ENCODE peak calls at places on chromosome 22, in six cellular contexts. One of them, this sample, is unnamed.

GRCh38 chr22:48798281-48799226 is 1029.1 kb downstream of the BRD1 start:
- DNase-seq in HFF-Myc: no peak
- DNase-seq in GM12865: no peak
- DNase-seq in kidney: no peak
- DNase-seq in CD8-positive, alpha-beta T cell: no peak
- DNase-seq in GM23338: no peak
- DNase-seq in this sample: no peak

GRCh38 chr22:19040581-19041402 is 81.4 kb downstream of the DGCR2 start:
- DNase-seq in HFF-Myc: no peak
- DNase-seq in GM12865: no peak
- DNase-seq in kidney: peak
- DNase-seq in CD8-positive, alpha-beta T cell: no peak
- DNase-seq in GM23338: no peak
- DNase-seq in this sample: no peak

GRCh38 chr22:48720662-48721393 is 1106.8 kb downstream of the BRD1 start:
- DNase-seq in HFF-Myc: no peak
- DNase-seq in GM12865: no peak
- DNase-seq in kidney: peak
- DNase-seq in CD8-positive, alpha-beta T cell: no peak
- DNase-seq in GM23338: no peak
- DNase-seq in this sample: no peak

GRCh38 chr22:41395531-41396240 is 13.9 kb downstream of the TEF start:
- DNase-seq in HFF-Myc: no peak
- DNase-seq in GM12865: no peak
- DNase-seq in kidney: no peak
- DNase-seq in CD8-positive, alpha-beta T cell: no peak
- DNase-seq in GM23338: no peak
- DNase-seq in this sample: no peak

GRCh38 chr22:40101417-40102101 is 76.2 kb upstream of the TNRC6B start:
- DNase-seq in HFF-Myc: no peak
- DNase-seq in GM12865: peak
- DNase-seq in kidney: no peak
- DNase-seq in CD8-positive, alpha-beta T cell: no peak
- DNase-seq in GM23338: no peak
- DNase-seq in this sample: no peak

GRCh38 chr22:41350087-41350486 is 31.7 kb upstream of the TEF start:
- DNase-seq in HFF-Myc: no peak
- DNase-seq in GM12865: no peak
- DNase-seq in kidney: no peak
- DNase-seq in CD8-positive, alpha-beta T cell: no peak
- DNase-seq in GM23338: no peak
- DNase-seq in this sample: no peak

GRCh38 chr22:23893446-23893956 is 682 bp upstream of the MIF start:
- DNase-seq in HFF-Myc: no peak
- DNase-seq in GM12865: no peak
- DNase-seq in kidney: no peak
- DNase-seq in CD8-positive, alpha-beta T cell: no peak
- DNase-seq in GM23338: no peak
- DNase-seq in this sample: no peak

GRCh38 chr22:44392446-44392921 is 79.7 kb upstream of the SHISAL1 start:
- DNase-seq in HFF-Myc: no peak
- DNase-seq in GM12865: no peak
- DNase-seq in kidney: peak
- DNase-seq in CD8-positive, alpha-beta T cell: no peak
- DNase-seq in GM23338: no peak
- DNase-seq in this sample: no peak

GRCh38 chr22:25419247-25420113 is 145.0 kb upstream of the GRK3 start:
- DNase-seq in HFF-Myc: no peak
- DNase-seq in GM12865: peak
- DNase-seq in kidney: peak
- DNase-seq in CD8-positive, alpha-beta T cell: no peak
- DNase-seq in GM23338: no peak
- DNase-seq in this sample: no peak

GRCh38 chr22:28410050-28410816 is 269.4 kb downstream of the TTC28 start:
- DNase-seq in HFF-Myc: no peak
- DNase-seq in GM12865: no peak
- DNase-seq in kidney: no peak
- DNase-seq in CD8-positive, alpha-beta T cell: no peak
- DNase-seq in GM23338: peak
- DNase-seq in this sample: no peak

GRCh38 chr22:40368016-40368415 is 2.4 kb upstream of the SGSM3 start:
- DNase-seq in HFF-Myc: no peak
- DNase-seq in GM12865: no peak
- DNase-seq in kidney: no peak
- DNase-seq in CD8-positive, alpha-beta T cell: no peak
- DNase-seq in GM23338: no peak
- DNase-seq in this sample: peak

GRCh38 chr22:25472382-25472781 is 92.1 kb upstream of the GRK3 start:
- DNase-seq in HFF-Myc: no peak
- DNase-seq in GM12865: no peak
- DNase-seq in kidney: no peak
- DNase-seq in CD8-positive, alpha-beta T cell: no peak
- DNase-seq in GM23338: no peak
- DNase-seq in this sample: no peak

GRCh38 chr22:27886843-27887151 is 32.3 kb downstream of the PITPNB start:
- DNase-seq in HFF-Myc: no peak
- DNase-seq in GM12865: no peak
- DNase-seq in kidney: no peak
- DNase-seq in CD8-positive, alpha-beta T cell: no peak
- DNase-seq in GM23338: no peak
- DNase-seq in this sample: no peak

GRCh38 chr22:22248878-22249277 is 4.3 kb downstream of the VPREB1 start:
- DNase-seq in HFF-Myc: no peak
- DNase-seq in GM12865: peak
- DNase-seq in kidney: no peak
- DNase-seq in CD8-positive, alpha-beta T cell: peak
- DNase-seq in GM23338: no peak
- DNase-seq in this sample: peak

GRCh38 chr22:40210814-40211213 is 33.1 kb downstream of the TNRC6B start:
- DNase-seq in HFF-Myc: no peak
- DNase-seq in GM12865: peak
- DNase-seq in kidney: no peak
- DNase-seq in CD8-positive, alpha-beta T cell: no peak
- DNase-seq in GM23338: no peak
- DNase-seq in this sample: no peak

GRCh38 chr22:23638611-23639010 is 6.5 kb upstream of the DRICH1 start:
- DNase-seq in HFF-Myc: no peak
- DNase-seq in GM12865: no peak
- DNase-seq in kidney: no peak
- DNase-seq in CD8-positive, alpha-beta T cell: no peak
- DNase-seq in GM23338: no peak
- DNase-seq in this sample: no peak

GRCh38 chr22:23832226-23833016 is 6.4 kb downstream of the DERL3 start:
- DNase-seq in HFF-Myc: no peak
- DNase-seq in GM12865: no peak
- DNase-seq in kidney: peak
- DNase-seq in CD8-positive, alpha-beta T cell: no peak
- DNase-seq in GM23338: no peak
- DNase-seq in this sample: no peak

GRCh38 chr22:32579533-32580220 is 105.1 kb downstream of the FBXO7 start:
- DNase-seq in HFF-Myc: no peak
- DNase-seq in GM12865: no peak
- DNase-seq in kidney: peak
- DNase-seq in CD8-positive, alpha-beta T cell: no peak
- DNase-seq in GM23338: no peak
- DNase-seq in this sample: peak

GRCh38 chr22:31206896-31207687 is 5.0 kb upstream of the LIMK2 start:
- DNase-seq in HFF-Myc: no peak
- DNase-seq in GM12865: no peak
- DNase-seq in kidney: no peak
- DNase-seq in CD8-positive, alpha-beta T cell: no peak
- DNase-seq in GM23338: no peak
- DNase-seq in this sample: no peak

GRCh38 chr22:37111156-37111717 is 1.7 kb upstream of the TMPRSS6 start:
- DNase-seq in HFF-Myc: no peak
- DNase-seq in GM12865: no peak
- DNase-seq in kidney: no peak
- DNase-seq in CD8-positive, alpha-beta T cell: no peak
- DNase-seq in GM23338: no peak
- DNase-seq in this sample: no peak

GRCh38 chr22:40511604-40512003 is 124.9 kb downstream of the MRTFA start:
- DNase-seq in HFF-Myc: no peak
- DNase-seq in GM12865: no peak
- DNase-seq in kidney: no peak
- DNase-seq in CD8-positive, alpha-beta T cell: no peak
- DNase-seq in GM23338: no peak
- DNase-seq in this sample: no peak

GRCh38 chr22:29979645-29980303 is 96.8 kb downstream of the MTMR3 start:
- DNase-seq in HFF-Myc: no peak
- DNase-seq in GM12865: peak
- DNase-seq in kidney: no peak
- DNase-seq in CD8-positive, alpha-beta T cell: no peak
- DNase-seq in GM23338: no peak
- DNase-seq in this sample: no peak

GRCh38 chr22:24590596-24591173 is 2.2 kb downstream of the LRRC75B start:
- DNase-seq in HFF-Myc: no peak
- DNase-seq in GM12865: no peak
- DNase-seq in kidney: no peak
- DNase-seq in CD8-positive, alpha-beta T cell: no peak
- DNase-seq in GM23338: no peak
- DNase-seq in this sample: no peak

GRCh38 chr22:22753526-22754267 is 109.3 kb downstream of the GGTLC2 start:
- DNase-seq in HFF-Myc: no peak
- DNase-seq in GM12865: peak
- DNase-seq in kidney: peak
- DNase-seq in CD8-positive, alpha-beta T cell: peak
- DNase-seq in GM23338: peak
- DNase-seq in this sample: peak

GRCh38 chr22:37301144-37301820 is 19.0 kb downstream of the CYTH4 start:
- DNase-seq in HFF-Myc: no peak
- DNase-seq in GM12865: no peak
- DNase-seq in kidney: no peak
- DNase-seq in CD8-positive, alpha-beta T cell: no peak
- DNase-seq in GM23338: no peak
- DNase-seq in this sample: no peak

GRCh38 chr22:23245045-23245798 is 64.9 kb downstream of the BCR start:
- DNase-seq in HFF-Myc: no peak
- DNase-seq in GM12865: no peak
- DNase-seq in kidney: no peak
- DNase-seq in CD8-positive, alpha-beta T cell: no peak
- DNase-seq in GM23338: no peak
- DNase-seq in this sample: peak

GRCh38 chr22:27839261-27839660 is 37.7 kb upstream of the MN1 start:
- DNase-seq in HFF-Myc: no peak
- DNase-seq in GM12865: no peak
- DNase-seq in kidney: no peak
- DNase-seq in CD8-positive, alpha-beta T cell: no peak
- DNase-seq in GM23338: no peak
- DNase-seq in this sample: no peak

GRCh38 chr22:31947296-31947695 is 3.0 kb downstream of the YWHAH start:
- DNase-seq in HFF-Myc: no peak
- DNase-seq in GM12865: peak
- DNase-seq in kidney: no peak
- DNase-seq in CD8-positive, alpha-beta T cell: peak
- DNase-seq in GM23338: no peak
- DNase-seq in this sample: no peak

GRCh38 chr22:22139364-22139763 is 105.2 kb upstream of the VPREB1 start:
- DNase-seq in HFF-Myc: no peak
- DNase-seq in GM12865: no peak
- DNase-seq in kidney: no peak
- DNase-seq in CD8-positive, alpha-beta T cell: no peak
- DNase-seq in GM23338: no peak
- DNase-seq in this sample: no peak

GRCh38 chr22:41620646-41621098 is at the start of gene DESI1:
- DNase-seq in HFF-Myc: no peak
- DNase-seq in GM12865: no peak
- DNase-seq in kidney: no peak
- DNase-seq in CD8-positive, alpha-beta T cell: no peak
- DNase-seq in GM23338: peak
- DNase-seq in this sample: no peak

GRCh38 chr22:36359172-36359973 is 28.4 kb downstream of the MYH9 start:
- DNase-seq in HFF-Myc: no peak
- DNase-seq in GM12865: peak
- DNase-seq in kidney: no peak
- DNase-seq in CD8-positive, alpha-beta T cell: no peak
- DNase-seq in GM23338: no peak
- DNase-seq in this sample: peak

GRCh38 chr22:26479792-26480610 is 3.6 kb downstream of the HPS4 start:
- DNase-seq in HFF-Myc: no peak
- DNase-seq in GM12865: peak
- DNase-seq in kidney: no peak
- DNase-seq in CD8-positive, alpha-beta T cell: no peak
- DNase-seq in GM23338: no peak
- DNase-seq in this sample: no peak
- H3K4me3 ChIP-seq in HFF-Myc: peak
- H3K4me3 ChIP-seq in GM12865: peak
- H3K4me3 ChIP-seq in kidney: peak
- H3K4me3 ChIP-seq in CD8-positive, alpha-beta T cell: peak
- H3K4me3 ChIP-seq in GM23338: no peak
- H3K4me3 ChIP-seq in this sample: no peak

GRCh38 chr22:50313600-50313999 is 6.2 kb upstream of the PLXNB2 start:
- DNase-seq in HFF-Myc: no peak
- DNase-seq in GM12865: no peak
- DNase-seq in kidney: peak
- DNase-seq in CD8-positive, alpha-beta T cell: no peak
- DNase-seq in GM23338: no peak
- DNase-seq in this sample: no peak
- H3K4me3 ChIP-seq in HFF-Myc: no peak
- H3K4me3 ChIP-seq in GM12865: peak
- H3K4me3 ChIP-seq in kidney: no peak
- H3K4me3 ChIP-seq in CD8-positive, alpha-beta T cell: peak
- H3K4me3 ChIP-seq in GM23338: no peak
- H3K4me3 ChIP-seq in this sample: no peak

GRCh38 chr22:38501797-38502672 is 4.1 kb downstream of the DDX17 start:
- DNase-seq in HFF-Myc: no peak
- DNase-seq in GM12865: no peak
- DNase-seq in kidney: no peak
- DNase-seq in CD8-positive, alpha-beta T cell: no peak
- DNase-seq in GM23338: no peak
- DNase-seq in this sample: no peak
- H3K4me3 ChIP-seq in HFF-Myc: no peak
- H3K4me3 ChIP-seq in GM12865: no peak
- H3K4me3 ChIP-seq in kidney: peak
- H3K4me3 ChIP-seq in CD8-positive, alpha-beta T cell: no peak
- H3K4me3 ChIP-seq in GM23338: peak
- H3K4me3 ChIP-seq in this sample: no peak

DNA sequence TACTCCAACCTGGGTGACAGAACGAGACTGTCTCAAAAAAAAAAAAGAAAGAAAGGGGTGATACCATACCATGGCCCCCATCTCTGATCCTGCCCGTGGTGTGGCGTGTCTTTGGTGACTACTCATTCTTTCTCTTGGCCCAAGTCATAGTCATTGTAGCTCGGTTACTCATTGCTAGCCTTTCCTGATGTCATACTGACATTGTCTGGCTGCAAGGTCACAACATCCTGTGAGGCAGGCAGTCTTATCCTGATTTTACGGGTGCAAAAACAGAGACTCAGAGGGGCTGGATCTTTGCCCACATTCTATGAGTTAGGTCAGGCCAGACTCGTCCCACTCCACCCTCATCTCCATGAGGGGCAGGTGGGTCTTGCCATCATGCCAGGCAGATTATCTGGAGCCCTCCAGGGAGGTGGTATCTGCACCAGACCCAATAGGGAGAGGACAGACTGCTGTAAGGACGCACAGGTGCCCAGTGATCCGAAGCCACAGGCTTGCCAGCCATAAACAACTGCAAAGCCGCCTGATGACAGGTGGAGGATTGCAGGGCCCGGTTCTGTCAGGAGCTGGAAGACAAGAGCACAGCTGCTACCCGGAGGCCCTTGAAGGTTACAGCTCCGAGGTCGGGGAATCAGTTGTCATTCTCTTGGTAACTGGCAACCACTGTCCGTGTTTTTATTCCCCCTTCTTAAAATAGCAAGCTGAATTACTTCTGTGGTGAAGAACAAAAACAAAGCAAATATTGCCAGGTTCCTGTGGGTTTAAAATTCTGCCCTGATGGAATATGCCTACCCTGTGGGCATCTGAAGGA is 13.8 kb downstream of the TOM1 start:
- DNase-seq in HFF-Myc: no peak
- DNase-seq in GM12865: peak
- DNase-seq in kidney: no peak
- DNase-seq in CD8-positive, alpha-beta T cell: no peak
- DNase-seq in GM23338: no peak
- DNase-seq in this sample: peak
- H3K4me3 ChIP-seq in HFF-Myc: no peak
- H3K4me3 ChIP-seq in GM12865: no peak
- H3K4me3 ChIP-seq in kidney: peak
- H3K4me3 ChIP-seq in CD8-positive, alpha-beta T cell: no peak
- H3K4me3 ChIP-seq in GM23338: no peak
- H3K4me3 ChIP-seq in this sample: no peak

This sample was measured in SJCRH30.